ENCODE peak calls at places on chromosome 14, in six cellular contexts. C is right lobe of liver, A is left lung, L is body of pancreas, U is testis, M is WERI-Rb-1. Z is an unnamed sample.
A peak's percentile ranks its signal among the peaks of the same experiment; 100 is the strongest.

GRCh38 chr14:95493976-95494375 is 22.5 kb downstream of the SYNE3 start:
- DNase-seq in C (no peak), A (no peak), L (no peak), U (no peak), M (no peak), Z (no peak)

GRCh38 chr14:104746951-104747481 is 5.9 kb upstream of the SIVA1 start:
- DNase-seq in C (no peak), A (no peak), L (peak; percentile 81), U (no peak), M (no peak), Z (no peak)

GRCh38 chr14:81055971-81056370 is 100.5 kb downstream of the TSHR start:
- DNase-seq in C (no peak), A (no peak), L (no peak), U (no peak), M (no peak), Z (no peak)

GRCh38 chr14:38999949-39000348 is 103.1 kb downstream of the SEC23A start:
- DNase-seq in C (no peak), A (no peak), L (no peak), U (no peak), M (no peak), Z (no peak)

GRCh38 chr14:101062065-101062450 is 158.5 kb upstream of the RTL1 start:
- DNase-seq in C (no peak), A (peak; percentile 13), L (no peak), U (no peak), M (no peak), Z (no peak)

GRCh38 chr14:69323266-69323966 is 63.5 kb downstream of the GALNT16 start:
- DNase-seq in C (no peak), A (no peak), L (peak; percentile 1), U (no peak), M (no peak), Z (no peak)

GRCh38 chr14:22981090-22982012 is 1.0 kb downstream of the AJUBA start:
- DNase-seq in C (peak; percentile 42), A (no peak), L (peak; percentile 27), U (no peak), M (no peak), Z (no peak)

GRCh38 chr14:103149847-103150246 is 26.6 kb downstream of the TNFAIP2 start:
- DNase-seq in C (no peak), A (no peak), L (no peak), U (no peak), M (no peak), Z (no peak)

GRCh38 chr14:32611752-32612151 is 282.7 kb downstream of the AKAP6 start:
- DNase-seq in C (no peak), A (no peak), L (no peak), U (no peak), M (no peak), Z (no peak)

GRCh38 chr14:52023518-52023917 is 34.2 kb downstream of the RTRAF start:
- DNase-seq in C (no peak), A (no peak), L (peak; percentile 74), U (no peak), M (no peak), Z (no peak)

GRCh38 chr14:78705989-78706388 is 535.8 kb downstream of the NRXN3 start:
- DNase-seq in C (no peak), A (no peak), L (no peak), U (no peak), M (no peak), Z (no peak)

GRCh38 chr14:53306267-53306721 is 153.2 kb upstream of the DDHD1 start:
- DNase-seq in C (peak; percentile 28), A (peak; percentile 78), L (peak; percentile 60), U (peak; percentile 74), M (peak; percentile 18), Z (peak; percentile 61)

GRCh38 chr14:104143071-104143470 is 4.7 kb downstream of the KIF26A start:
- DNase-seq in C (peak; percentile 16), A (no peak), L (peak; percentile 9), U (no peak), M (peak; percentile 6), Z (no peak)

GRCh38 chr14:93302688-93303581 is 29.9 kb downstream of the BTBD7 start:
- DNase-seq in C (no peak), A (no peak), L (no peak), U (no peak), M (no peak), Z (no peak)

GRCh38 chr14:101350021-101350420 is 211.3 kb upstream of the DIO3 start:
- DNase-seq in C (no peak), A (no peak), L (no peak), U (no peak), M (no peak), Z (no peak)

GRCh38 chr14:64879635-64880381 is at the start of gene SPTB:
- DNase-seq in C (peak; percentile 82), A (peak; percentile 63), L (peak; percentile 42), U (peak; percentile 65), M (peak; percentile 77), Z (peak; percentile 46)

GRCh38 chr14:76304536-76305473 is 71.1 kb upstream of the ESRRB start:
- DNase-seq in C (no peak), A (no peak), L (peak; percentile 37), U (no peak), M (no peak), Z (no peak)

GRCh38 chr14:22887990-22888378 is 5.0 kb downstream of the REM2 start:
- DNase-seq in C (no peak), A (no peak), L (no peak), U (no peak), M (no peak), Z (peak; percentile 53)

GRCh38 chr14:95445161-95445560 is 71.3 kb downstream of the SYNE3 start:
- DNase-seq in C (no peak), A (no peak), L (no peak), U (no peak), M (no peak), Z (no peak)

GRCh38 chr14:26606729-26607128 is 8.9 kb upstream of the NOVA1 start:
- DNase-seq in C (no peak), A (no peak), L (no peak), U (no peak), M (no peak), Z (no peak)

GRCh38 chr14:21087294-21088091 is 11.0 kb downstream of the ZNF219 start:
- DNase-seq in C (no peak), A (no peak), L (peak; percentile 28), U (no peak), M (no peak), Z (peak; percentile 63)

GRCh38 chr14:92190768-92191167 is 69.0 kb downstream of the CPSF2 start:
- DNase-seq in C (no peak), A (no peak), L (no peak), U (no peak), M (peak; percentile 91), Z (no peak)

GRCh38 chr14:20499108-20499507 is 6.2 kb upstream of the RNASE10 start:
- DNase-seq in C (no peak), A (no peak), L (no peak), U (no peak), M (no peak), Z (no peak)

GRCh38 chr14:92108345-92109254 is 2.2 kb upstream of the ATXN3 start:
- DNase-seq in C (no peak), A (no peak), L (no peak), U (peak; percentile 18), M (no peak), Z (no peak)

GRCh38 chr14:94394594-94395305 is 6.3 kb upstream of the SERPINA1 start:
- DNase-seq in C (peak; percentile 76), A (peak; percentile 79), L (no peak), U (peak; percentile 33), M (no peak), Z (no peak)

GRCh38 chr14:54267172-54267571 is 129.6 kb upstream of the CDKN3 start:
- DNase-seq in C (no peak), A (no peak), L (no peak), U (no peak), M (no peak), Z (no peak)

DNA sequence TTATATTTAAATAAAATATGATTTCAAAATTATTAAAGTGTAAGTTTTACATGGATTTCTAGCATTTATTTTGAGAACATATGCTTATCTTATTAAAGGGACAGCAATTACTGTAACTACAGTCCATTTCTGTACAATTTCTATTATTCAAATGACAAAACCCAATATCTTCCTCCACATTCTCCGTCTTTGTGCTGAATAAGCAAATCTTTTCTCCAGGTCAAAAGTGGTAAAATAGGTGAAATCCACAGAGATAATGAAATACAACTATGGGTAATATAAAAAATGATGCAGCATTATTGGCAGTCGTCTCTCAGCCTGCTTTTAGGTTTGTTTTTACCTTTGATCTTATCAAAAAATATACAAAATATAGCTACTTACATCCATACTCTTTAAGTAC is 79.4 kb upstream of the OTX2 start:
- DNase-seq in C (no peak), A (no peak), L (no peak), U (no peak), M (no peak), Z (no peak)
- H3K27ac ChIP-seq in C (no peak overlapping the region), A (no peak overlapping the region), L (no peak overlapping the region), U (no peak overlapping the region), M (no peak overlapping the region), Z (no peak overlapping the region)

GRCh38 chr14:50740858-50741257 is 72.8 kb upstream of the SAV1 start:
- DNase-seq in C (no peak), A (no peak), L (no peak), U (no peak), M (no peak), Z (no peak)
- H3K27ac ChIP-seq in C (no peak overlapping the region), A (no peak overlapping the region), L (no peak overlapping the region), U (no peak overlapping the region), M (no peak overlapping the region), Z (no peak overlapping the region)

GRCh38 chr14:49164074-49164473 is 422.1 kb downstream of the RPS29 start:
- DNase-seq in C (no peak), A (no peak), L (no peak), U (no peak), M (no peak), Z (no peak)

DNA sequence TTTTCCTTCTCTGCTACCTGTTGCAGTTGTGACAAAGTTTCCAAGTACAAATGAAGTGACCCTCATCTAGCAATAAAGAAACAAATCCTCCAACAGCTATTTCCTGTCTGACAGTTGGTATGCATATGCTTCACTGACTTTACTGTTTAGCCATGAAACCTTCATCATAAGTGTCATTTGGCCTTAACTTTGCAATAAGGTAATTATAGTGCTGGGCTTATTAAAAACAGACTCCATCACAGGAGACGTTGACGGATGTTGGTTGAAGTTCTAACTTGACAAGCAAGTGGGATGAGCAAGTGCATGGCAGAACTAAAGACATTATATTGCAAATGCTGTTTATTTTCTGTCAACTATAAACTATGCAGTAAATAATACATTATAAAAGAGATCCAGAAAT is 425.2 kb downstream of the RPS29 start:
- DNase-seq in C (no peak), A (no peak), L (no peak), U (no peak), M (no peak), Z (no peak)
- H3K27ac ChIP-seq in C (no peak overlapping the region), A (no peak overlapping the region), L (no peak overlapping the region), U (no peak overlapping the region), M (no peak overlapping the region), Z (no peak overlapping the region)

DNA sequence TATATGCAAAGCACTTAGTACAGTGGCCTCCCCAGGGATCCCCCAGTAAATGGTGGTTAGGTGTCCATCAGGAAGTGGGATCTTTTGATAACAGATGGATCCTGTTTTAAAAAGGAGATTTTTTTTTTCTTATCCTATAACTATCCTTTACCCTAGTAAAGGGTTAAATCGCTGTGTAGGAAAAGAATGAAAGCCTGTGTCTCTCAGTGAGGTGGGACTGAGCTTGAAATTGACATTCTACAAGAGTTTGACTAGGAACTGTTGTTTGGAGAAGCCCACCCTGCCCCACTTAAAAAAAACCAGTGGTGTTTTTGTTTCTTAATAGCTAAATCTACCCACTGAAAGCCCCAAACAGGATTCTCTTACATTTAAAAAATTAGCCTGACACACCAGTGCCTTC is 112.2 kb upstream of the EGLN3 start:
- DNase-seq in C (no peak), A (no peak), L (no peak), U (no peak), M (no peak), Z (no peak)
- H3K27ac ChIP-seq in C (no peak overlapping the region), A (no peak overlapping the region), L (no peak overlapping the region), U (no peak overlapping the region), M (no peak overlapping the region), Z (no peak overlapping the region)